ENCODE peak calls at places on chromosome 5, in ten cellular contexts. M, N, P, G, D, A, Y, K, C and T are unnamed samples.

GRCh38 chr5:72244862-72245371 is 75.1 kb downstream of the MRPS27 start:
- DNase-seq in M (peak; percentile 56), N (no peak), P (peak; percentile 28), G (peak; percentile 27), D (peak; percentile 5), A (no peak), Y (no peak), K (peak; percentile 57), C (peak; percentile 59), T (no peak)

GRCh38 chr5:142881076-142881466 is 110.9 kb downstream of the ARHGAP26 start:
- DNase-seq in M (no peak), N (no peak), P (peak; percentile 63), G (peak; percentile 48), D (no peak), A (no peak), Y (no peak), K (peak; percentile 82), C (peak; percentile 65), T (no peak)

GRCh38 chr5:54845567-54845941 is 139.8 kb downstream of the ESM1 start:
- DNase-seq in M (peak; percentile 42), N (no peak), P (no peak), G (peak; percentile 25), D (no peak), A (no peak), Y (no peak), K (no peak), C (peak; percentile 54), T (no peak)

GRCh38 chr5:142601432-142601831 is 84.5 kb downstream of the FGF1 start:
- DNase-seq in M (no peak), N (no peak), P (no peak), G (no peak), D (peak; percentile 11), A (no peak), Y (no peak), K (peak; percentile 40), C (no peak), T (no peak)

GRCh38 chr5:179270581-179271300 is 74.5 kb downstream of the ADAMTS2 start:
- DNase-seq in M (no peak), N (no peak), P (no peak), G (no peak), D (no peak), A (no peak), Y (no peak), K (no peak), C (peak; percentile 49), T (no peak)

GRCh38 chr5:145375521-145375920 is 459.6 kb downstream of the PRELID2 start:
- DNase-seq in M (no peak), N (no peak), P (no peak), G (no peak), D (no peak), A (no peak), Y (no peak), K (no peak), C (peak; percentile 17), T (no peak)

GRCh38 chr5:79702606-79703380 is 13.2 kb downstream of the CMYA5 start:
- DNase-seq in M (peak; percentile 60), N (no peak), P (peak; percentile 51), G (no peak), D (peak; percentile 49), A (no peak), Y (no peak), K (peak; percentile 49), C (peak; percentile 36), T (no peak)

GRCh38 chr5:66864240-66864884 is 268.2 kb downstream of the MAST4 start:
- DNase-seq in M (peak; percentile 55), N (no peak), P (no peak), G (no peak), D (peak; percentile 45), A (no peak), Y (no peak), K (no peak), C (peak; percentile 19), T (peak; percentile 81)

GRCh38 chr5:172074896-172075295 is 68.5 kb upstream of the FBXW11 start:
- DNase-seq in M (no peak), N (no peak), P (no peak), G (no peak), D (no peak), A (no peak), Y (no peak), K (no peak), C (peak; percentile 31), T (no peak)